ENCODE peak calls at places on chromosomes 11 and 22, in four cellular contexts. Z is colonic mucosa; L is activated naive CD8-positive, alpha-beta T cell treated with anti-CD3 and anti-CD28 coated beads for 36 hours; X is pancreas. G is an unnamed sample.

GRCh38 chr11:119520966-119521365 is 98.0 kb upstream of the THY1 start:
- DNase-seq in Z (no peak), L (no peak), X (no peak), G (no peak)

GRCh38 chr22:50660306-50660705 is 12.3 kb upstream of the SHANK3 start:
- DNase-seq in Z (no peak), L (no peak), X (no peak), G (no peak)

GRCh38 chr11:116276051-116277044 is 496.4 kb downstream of the BUD13 start:
- DNase-seq in Z (peak), L (peak), X (peak), G (peak)

GRCh38 chr22:49015993-49016908 is 811.4 kb downstream of the BRD1 start:
- DNase-seq in Z (no peak), L (no peak), X (no peak), G (no peak)

GRCh38 chr11:71999360-71999759 is 651 bp downstream of the IL18BP start:
- DNase-seq in Z (no peak), L (no peak), X (no peak), G (no peak)

GRCh38 chr11:130106381-130106780 is 36.7 kb downstream of the APLP2 start:
- DNase-seq in Z (no peak), L (no peak), X (no peak), G (no peak)

GRCh38 chr22:46652081-46652929 is 32.1 kb downstream of the GRAMD4 start:
- DNase-seq in Z (no peak), L (peak), X (no peak), G (peak)

GRCh38 chr11:723120-723883 is 17.3 kb downstream of the EPS8L2 start:
- DNase-seq in Z (peak), L (peak), X (peak), G (peak)

GRCh38 chr22:25156736-25157135 is 42.9 kb upstream of the CRYBB3 start:
- DNase-seq in Z (no peak), L (no peak), X (no peak), G (no peak)

GRCh38 chr11:35267504-35267903 is 128.5 kb downstream of the CD44 start:
- DNase-seq in Z (no peak), L (no peak), X (no peak), G (no peak)

GRCh38 chr22:33476716-33477115 is 418.5 kb upstream of the SYN3 start:
- DNase-seq in Z (no peak), L (no peak), X (no peak), G (peak)

GRCh38 chr22:20951932-20952380 is 15.1 kb upstream of the AIFM3 start:
- DNase-seq in Z (peak), L (no peak), X (no peak), G (peak)

GRCh38 chr11:62340269-62340901 is 3.1 kb downstream of the ASRGL1 start:
- DNase-seq in Z (peak), L (peak), X (peak), G (peak)

GRCh38 chr11:15745266-15745665 is 611.1 kb downstream of the SOX6 start:
- DNase-seq in Z (no peak), L (no peak), X (no peak), G (no peak)

GRCh38 chr22:11066458-11067285 is 4461.3 kb upstream of the OR11H1 start:
- DNase-seq in Z (no peak), L (no peak), X (no peak), G (peak)

GRCh38 chr11:47572715-47573255 is 6.0 kb downstream of the KBTBD4 start:
- DNase-seq in Z (no peak), L (no peak), X (no peak), G (no peak)

GRCh38 chr11:71568707-71569349 is 3.5 kb downstream of the KRTAP5-10 start:
- DNase-seq in Z (no peak), L (no peak), X (no peak), G (no peak)

GRCh38 chr11:1081601-1082311 is 7.1 kb downstream of the MUC2 start:
- DNase-seq in Z (no peak), L (no peak), X (no peak), G (no peak)

GRCh38 chr11:9533736-9534473 is 39.6 kb upstream of the WEE1 start:
- DNase-seq in Z (no peak), L (no peak), X (no peak), G (no peak)

GRCh38 chr11:126416542-126417090 is 61.1 kb downstream of the ST3GAL4 start:
- DNase-seq in Z (peak), L (peak), X (peak), G (peak)

GRCh38 chr11:85029964-85030363 is 597.2 kb downstream of the DLG2 start:
- DNase-seq in Z (no peak), L (no peak), X (no peak), G (no peak)

GRCh38 chr22:34973016-34973415 is 92.9 kb upstream of the ISX start:
- DNase-seq in Z (no peak), L (no peak), X (no peak), G (no peak)

GRCh38 chr22:30889268-30889995 is 79.1 kb downstream of the MORC2 start:
- DNase-seq in Z (no peak), L (no peak), X (no peak), G (peak)

GRCh38 chr11:38543951-38544350 is 1945.9 kb upstream of the RAG2 start:
- DNase-seq in Z (no peak), L (no peak), X (no peak), G (no peak)

GRCh38 chr11:46912526-46913150 is 5.7 kb downstream of the LRP4 start:
- DNase-seq in Z (no peak), L (no peak), X (no peak), G (peak)

GRCh38 chr11:97963528-97964331 is 1057.0 kb upstream of the CNTN5 start:
- DNase-seq in Z (no peak), L (no peak), X (no peak), G (no peak)

GRCh38 chr11:130796828-130797227 is 119.5 kb downstream of the SNX19 start:
- DNase-seq in Z (no peak), L (no peak), X (no peak), G (no peak)

GRCh38 chr11:108313444-108313843 is 90.6 kb downstream of the ATM start:
- DNase-seq in Z (no peak), L (no peak), X (no peak), G (no peak)

GRCh38 chr11:60288531-60288930 is 8.1 kb downstream of the MS4A4A start:
- DNase-seq in Z (no peak), L (no peak), X (no peak), G (no peak)

GRCh38 chr11:128876133-128876650 is 9.1 kb upstream of the KCNJ1 start:
- DNase-seq in Z (no peak), L (no peak), X (no peak), G (no peak)

GRCh38 chr22:20764729-20765128 is 9.2 kb upstream of the SERPIND1 start:
- DNase-seq in Z (no peak), L (no peak), X (no peak), G (no peak)

GRCh38 chr11:65170058-65170534 is at the start of gene SPDYC:
- DNase-seq in Z (no peak), L (no peak), X (no peak), G (no peak)

GRCh38 chr11:72741849-72742521 is 10.2 kb downstream of the ARAP1 start:
- DNase-seq in Z (no peak), L (no peak), X (no peak), G (peak)

GRCh38 chr11:85748455-85748891 is 62.5 kb downstream of the SYTL2 start:
- DNase-seq in Z (no peak), L (no peak), X (no peak), G (no peak)

GRCh38 chr11:128931661-128932060 is 11.0 kb downstream of the TP53AIP1 start:
- DNase-seq in Z (no peak), L (no peak), X (no peak), G (no peak)